ENCODE peak calls at places on chromosomes 13 and 19, in nine cellular contexts. One of them, this sample, is unnamed.

GRCh38 chr19:39996218-39996810 is 546 bp upstream of the ZNF546 start:
- DNase-seq in OCI-LY7: peak
- DNase-seq in IMR-90: peak
- DNase-seq in vagina: no peak
- DNase-seq in PC-3: peak
- DNase-seq in progenitor cell of endocrine pancreas: no peak
- DNase-seq in AG09319: peak
- DNase-seq in body of pancreas: peak
- DNase-seq in GM13976: no peak
- DNase-seq in this sample: peak

GRCh38 chr19:4700573-4700970 is 23.1 kb downstream of the DPP9 start:
- DNase-seq in progenitor cell of endocrine pancreas: no peak
- DNase-seq in AG09319: no peak
- DNase-seq in PC-3: no peak
- DNase-seq in IMR-90: no peak
- DNase-seq in vagina: no peak
- DNase-seq in body of pancreas: no peak
- DNase-seq in GM13976: no peak
- DNase-seq in OCI-LY7: no peak
- DNase-seq in this sample: no peak

GRCh38 chr19:8576273-8576993 is 809 bp downstream of the MYO1F start:
- DNase-seq in GM13976: no peak
- DNase-seq in OCI-LY7: no peak
- DNase-seq in progenitor cell of endocrine pancreas: no peak
- DNase-seq in vagina: no peak
- DNase-seq in body of pancreas: peak
- DNase-seq in AG09319: no peak
- DNase-seq in PC-3: peak
- DNase-seq in IMR-90: no peak
- DNase-seq in this sample: peak

GRCh38 chr19:48480476-48481190 is 11.5 kb downstream of the CYTH2 start:
- DNase-seq in GM13976: peak
- DNase-seq in progenitor cell of endocrine pancreas: no peak
- DNase-seq in PC-3: no peak
- DNase-seq in AG09319: no peak
- DNase-seq in IMR-90: no peak
- DNase-seq in body of pancreas: peak
- DNase-seq in OCI-LY7: no peak
- DNase-seq in vagina: no peak
- DNase-seq in this sample: peak

GRCh38 chr13:84658881-84659661 is 776.8 kb upstream of the SLITRK1 start:
- DNase-seq in AG09319: no peak
- DNase-seq in OCI-LY7: no peak
- DNase-seq in progenitor cell of endocrine pancreas: no peak
- DNase-seq in IMR-90: peak
- DNase-seq in body of pancreas: no peak
- DNase-seq in PC-3: no peak
- DNase-seq in GM13976: no peak
- DNase-seq in vagina: no peak
- DNase-seq in this sample: no peak

GRCh38 chr19:6752257-6753177 is 13.0 kb downstream of the TRIP10 start:
- DNase-seq in GM13976: peak
- DNase-seq in OCI-LY7: no peak
- DNase-seq in progenitor cell of endocrine pancreas: peak
- DNase-seq in AG09319: no peak
- DNase-seq in PC-3: no peak
- DNase-seq in body of pancreas: no peak
- DNase-seq in vagina: no peak
- DNase-seq in IMR-90: no peak
- DNase-seq in this sample: no peak

GRCh38 chr13:64958106-64958505 is 2272.0 kb downstream of the PCDH9 start:
- DNase-seq in OCI-LY7: no peak
- DNase-seq in vagina: no peak
- DNase-seq in AG09319: no peak
- DNase-seq in PC-3: no peak
- DNase-seq in progenitor cell of endocrine pancreas: no peak
- DNase-seq in body of pancreas: no peak
- DNase-seq in GM13976: no peak
- DNase-seq in IMR-90: no peak
- DNase-seq in this sample: no peak

GRCh38 chr13:46469064-46469463 is 82.0 kb upstream of the RUBCNL start:
- DNase-seq in progenitor cell of endocrine pancreas: no peak
- DNase-seq in AG09319: no peak
- DNase-seq in GM13976: no peak
- DNase-seq in body of pancreas: no peak
- DNase-seq in OCI-LY7: no peak
- DNase-seq in PC-3: peak
- DNase-seq in vagina: no peak
- DNase-seq in IMR-90: no peak
- DNase-seq in this sample: no peak

GRCh38 chr13:49806126-49806536 is 13.6 kb upstream of the KPNA3 start:
- DNase-seq in vagina: no peak
- DNase-seq in PC-3: peak
- DNase-seq in OCI-LY7: no peak
- DNase-seq in GM13976: no peak
- DNase-seq in AG09319: no peak
- DNase-seq in IMR-90: no peak
- DNase-seq in progenitor cell of endocrine pancreas: no peak
- DNase-seq in body of pancreas: no peak
- DNase-seq in this sample: no peak

GRCh38 chr13:99606322-99607089 is 105.2 kb downstream of the TM9SF2 start:
- DNase-seq in GM13976: peak
- DNase-seq in AG09319: peak
- DNase-seq in vagina: peak
- DNase-seq in IMR-90: peak
- DNase-seq in body of pancreas: peak
- DNase-seq in OCI-LY7: peak
- DNase-seq in progenitor cell of endocrine pancreas: peak
- DNase-seq in PC-3: peak
- DNase-seq in this sample: peak
- TF ChIP-seq CTCF in GM13976: no peak
- TF ChIP-seq CTCF in AG09319: no peak
- TF ChIP-seq CTCF in vagina: no peak
- TF ChIP-seq CTCF in IMR-90: no peak
- TF ChIP-seq CTCF in body of pancreas: no peak
- TF ChIP-seq CTCF in OCI-LY7: no peak
- TF ChIP-seq CTCF in progenitor cell of endocrine pancreas: no peak
- TF ChIP-seq CTCF in PC-3: no peak
- TF ChIP-seq CTCF in this sample: no peak

GRCh38 chr13:28754698-28755545 is 36.2 kb upstream of the SLC46A3 start:
- DNase-seq in body of pancreas: peak
- DNase-seq in progenitor cell of endocrine pancreas: no peak
- DNase-seq in vagina: no peak
- DNase-seq in OCI-LY7: peak
- DNase-seq in GM13976: peak
- DNase-seq in PC-3: peak
- DNase-seq in AG09319: no peak
- DNase-seq in IMR-90: peak
- DNase-seq in this sample: peak
- TF ChIP-seq CTCF in body of pancreas: no peak
- TF ChIP-seq CTCF in progenitor cell of endocrine pancreas: no peak
- TF ChIP-seq CTCF in vagina: no peak
- TF ChIP-seq CTCF in OCI-LY7: peak
- TF ChIP-seq CTCF in GM13976: no peak
- TF ChIP-seq CTCF in PC-3: no peak
- TF ChIP-seq CTCF in AG09319: no peak
- TF ChIP-seq CTCF in IMR-90: peak
- TF ChIP-seq CTCF in this sample: no peak

GRCh38 chr19:13964776-13965175 is 12.5 kb downstream of the DCAF15 start:
- DNase-seq in progenitor cell of endocrine pancreas: no peak
- DNase-seq in AG09319: no peak
- DNase-seq in body of pancreas: no peak
- DNase-seq in PC-3: peak
- DNase-seq in IMR-90: peak
- DNase-seq in vagina: no peak
- DNase-seq in OCI-LY7: no peak
- DNase-seq in GM13976: no peak
- DNase-seq in this sample: no peak
- TF ChIP-seq CTCF in progenitor cell of endocrine pancreas: no peak
- TF ChIP-seq CTCF in AG09319: no peak
- TF ChIP-seq CTCF in body of pancreas: no peak
- TF ChIP-seq CTCF in PC-3: no peak
- TF ChIP-seq CTCF in IMR-90: no peak
- TF ChIP-seq CTCF in vagina: no peak
- TF ChIP-seq CTCF in OCI-LY7: no peak
- TF ChIP-seq CTCF in GM13976: no peak
- TF ChIP-seq CTCF in this sample: no peak

GRCh38 chr19:13151605-13152355 is 1.6 kb downstream of the IER2 start:
- DNase-seq in OCI-LY7: peak
- DNase-seq in GM13976: peak
- DNase-seq in body of pancreas: peak
- DNase-seq in vagina: peak
- DNase-seq in AG09319: peak
- DNase-seq in PC-3: peak
- DNase-seq in IMR-90: peak
- DNase-seq in progenitor cell of endocrine pancreas: peak
- DNase-seq in this sample: peak
- TF ChIP-seq CTCF in OCI-LY7: no peak
- TF ChIP-seq CTCF in GM13976: no peak
- TF ChIP-seq CTCF in body of pancreas: peak
- TF ChIP-seq CTCF in vagina: no peak
- TF ChIP-seq CTCF in AG09319: peak
- TF ChIP-seq CTCF in PC-3: peak
- TF ChIP-seq CTCF in IMR-90: peak
- TF ChIP-seq CTCF in progenitor cell of endocrine pancreas: peak
- TF ChIP-seq CTCF in this sample: no peak

GRCh38 chr19:30919737-30920136 is 429.5 kb downstream of the TSHZ3 start:
- DNase-seq in progenitor cell of endocrine pancreas: no peak
- DNase-seq in AG09319: no peak
- DNase-seq in GM13976: no peak
- DNase-seq in body of pancreas: no peak
- DNase-seq in vagina: no peak
- DNase-seq in OCI-LY7: no peak
- DNase-seq in PC-3: no peak
- DNase-seq in IMR-90: no peak
- DNase-seq in this sample: no peak
- TF ChIP-seq CTCF in progenitor cell of endocrine pancreas: no peak
- TF ChIP-seq CTCF in AG09319: no peak
- TF ChIP-seq CTCF in GM13976: no peak
- TF ChIP-seq CTCF in body of pancreas: no peak
- TF ChIP-seq CTCF in vagina: no peak
- TF ChIP-seq CTCF in OCI-LY7: no peak
- TF ChIP-seq CTCF in PC-3: no peak
- TF ChIP-seq CTCF in IMR-90: no peak
- TF ChIP-seq CTCF in this sample: no peak

GRCh38 chr19:13959141-13959961 is 7.0 kb downstream of the DCAF15 start:
- DNase-seq in OCI-LY7: no peak
- DNase-seq in GM13976: no peak
- DNase-seq in AG09319: no peak
- DNase-seq in IMR-90: no peak
- DNase-seq in vagina: no peak
- DNase-seq in PC-3: no peak
- DNase-seq in body of pancreas: no peak
- DNase-seq in progenitor cell of endocrine pancreas: no peak
- DNase-seq in this sample: no peak

GRCh38 chr19:13959962-13960862 is 7.9 kb downstream of the DCAF15 start:
- DNase-seq in body of pancreas: no peak
- DNase-seq in GM13976: no peak
- DNase-seq in progenitor cell of endocrine pancreas: no peak
- DNase-seq in vagina: no peak
- DNase-seq in AG09319: no peak
- DNase-seq in IMR-90: no peak
- DNase-seq in OCI-LY7: no peak
- DNase-seq in PC-3: no peak
- DNase-seq in this sample: peak

GRCh38 chr19:13961826-13962737 is 9.8 kb downstream of the DCAF15 start:
- DNase-seq in GM13976: no peak
- DNase-seq in AG09319: no peak
- DNase-seq in OCI-LY7: no peak
- DNase-seq in IMR-90: peak
- DNase-seq in PC-3: no peak
- DNase-seq in progenitor cell of endocrine pancreas: no peak
- DNase-seq in vagina: no peak
- DNase-seq in body of pancreas: no peak
- DNase-seq in this sample: no peak

GRCh38 chr19:13962738-13963602 is 10.7 kb downstream of the DCAF15 start:
- DNase-seq in OCI-LY7: no peak
- DNase-seq in IMR-90: peak
- DNase-seq in PC-3: no peak
- DNase-seq in vagina: no peak
- DNase-seq in AG09319: no peak
- DNase-seq in body of pancreas: no peak
- DNase-seq in GM13976: no peak
- DNase-seq in progenitor cell of endocrine pancreas: no peak
- DNase-seq in this sample: no peak

GRCh38 chr19:13960863-13961784 is 8.8 kb downstream of the DCAF15 start:
- DNase-seq in PC-3: peak
- DNase-seq in GM13976: no peak
- DNase-seq in IMR-90: no peak
- DNase-seq in progenitor cell of endocrine pancreas: no peak
- DNase-seq in body of pancreas: no peak
- DNase-seq in vagina: no peak
- DNase-seq in OCI-LY7: no peak
- DNase-seq in AG09319: no peak
- DNase-seq in this sample: no peak
- TF ChIP-seq CTCF in PC-3: peak
- TF ChIP-seq CTCF in GM13976: no peak
- TF ChIP-seq CTCF in IMR-90: no peak
- TF ChIP-seq CTCF in progenitor cell of endocrine pancreas: no peak
- TF ChIP-seq CTCF in body of pancreas: no peak
- TF ChIP-seq CTCF in vagina: no peak
- TF ChIP-seq CTCF in OCI-LY7: no peak
- TF ChIP-seq CTCF in AG09319: no peak
- TF ChIP-seq CTCF in this sample: no peak

GRCh38 chr13:23375007-23375971 is 58.2 kb downstream of the SACS start:
- DNase-seq in PC-3: peak
- DNase-seq in GM13976: peak
- DNase-seq in progenitor cell of endocrine pancreas: peak
- DNase-seq in IMR-90: peak
- DNase-seq in AG09319: peak
- DNase-seq in body of pancreas: peak
- DNase-seq in OCI-LY7: peak
- DNase-seq in vagina: peak
- DNase-seq in this sample: peak
- TF ChIP-seq CTCF in PC-3: no peak
- TF ChIP-seq CTCF in GM13976: no peak
- TF ChIP-seq CTCF in progenitor cell of endocrine pancreas: peak
- TF ChIP-seq CTCF in IMR-90: peak
- TF ChIP-seq CTCF in AG09319: no peak
- TF ChIP-seq CTCF in body of pancreas: peak
- TF ChIP-seq CTCF in OCI-LY7: peak
- TF ChIP-seq CTCF in vagina: no peak
- TF ChIP-seq CTCF in this sample: no peak

DNA sequence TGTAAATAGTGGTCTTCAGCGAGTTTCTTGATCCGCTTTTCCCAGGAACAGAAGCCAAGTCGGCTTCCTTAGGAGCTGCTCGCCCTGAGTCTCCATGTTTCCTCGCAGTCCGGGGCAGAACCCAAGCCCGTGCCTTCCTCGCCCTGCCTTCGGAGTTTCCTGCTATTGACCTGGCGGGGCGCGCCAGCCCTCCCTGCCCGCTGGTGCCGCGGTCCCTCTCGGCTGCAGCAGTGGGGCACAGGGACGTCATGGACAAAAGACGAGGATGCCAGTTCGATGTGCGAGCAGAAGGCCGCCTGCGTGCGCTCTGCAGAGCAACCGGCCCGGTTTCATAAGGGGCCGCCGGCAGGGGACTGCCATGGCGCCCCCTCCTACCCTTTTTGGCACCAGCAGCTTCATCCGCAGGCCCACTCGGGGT is 156.6 kb downstream of the TM9SF2 start:
- DNase-seq in vagina: no peak
- DNase-seq in IMR-90: no peak
- DNase-seq in OCI-LY7: no peak
- DNase-seq in GM13976: no peak
- DNase-seq in body of pancreas: peak
- DNase-seq in progenitor cell of endocrine pancreas: peak
- DNase-seq in PC-3: no peak
- DNase-seq in AG09319: no peak
- DNase-seq in this sample: peak
- TF ChIP-seq CTCF in vagina: no peak
- TF ChIP-seq CTCF in IMR-90: no peak
- TF ChIP-seq CTCF in OCI-LY7: no peak
- TF ChIP-seq CTCF in GM13976: no peak
- TF ChIP-seq CTCF in body of pancreas: no peak
- TF ChIP-seq CTCF in progenitor cell of endocrine pancreas: peak
- TF ChIP-seq CTCF in PC-3: no peak
- TF ChIP-seq CTCF in AG09319: no peak
- TF ChIP-seq CTCF in this sample: no peak

This sample was measured in activated CD8-positive, alpha-beta T cell treated with anti-CD3 and anti-CD28 coated beads for 36 hours.